ENCODE peak calls at places on chromosomes 5 and 9, in five cellular contexts. I is sigmoid colon, W is left lung, X is HCT116, G is psoas muscle. H is an unnamed sample. For H3K4me1, the result is how much of the 10 kb centered on the place peaks cover.

GRCh38 chr5:169637085-169637855 is at the start of gene DOCK2:
- DNase-seq in I (peak), W (peak), X (no peak), G (peak), H (peak)

GRCh38 chr9:123654647-123655637 is 275.0 kb downstream of the DENND1A start:
- DNase-seq in I (no peak), W (no peak), X (no peak), G (no peak), H (no peak)

GRCh38 chr9:134366223-134367031 is 40.2 kb downstream of the RXRA start:
- DNase-seq in I (peak), W (peak), X (no peak), G (peak), H (no peak)

GRCh38 chr9:110334183-110334582 is 3.5 kb downstream of the TXNDC8 start:
- DNase-seq in I (no peak), W (no peak), X (no peak), G (no peak), H (no peak)

GRCh38 chr9:92142329-92142728 is 27.1 kb upstream of the SPTLC1 start:
- DNase-seq in I (no peak), W (no peak), X (no peak), G (no peak), H (no peak)

GRCh38 chr5:146475190-146475801 is 28.2 kb downstream of the TCERG1 start:
- DNase-seq in I (no peak), W (no peak), X (no peak), G (no peak), H (no peak)

GRCh38 chr9:113446323-113446740 is 17.2 kb upstream of the RGS3 start:
- DNase-seq in I (no peak), W (no peak), X (peak), G (no peak), H (no peak)

GRCh38 chr5:175418252-175418651 is 25.7 kb downstream of the DRD1 start:
- DNase-seq in I (no peak), W (no peak), X (peak), G (no peak), H (no peak)

GRCh38 chr9:100419166-100419565 is 7.8 kb upstream of the MSANTD3 start:
- DNase-seq in I (no peak), W (no peak), X (no peak), G (no peak), H (no peak)

GRCh38 chr5:36590513-36591286 is 15.7 kb upstream of the SLC1A3 start:
- DNase-seq in I (no peak), W (no peak), X (no peak), G (no peak), H (no peak)

GRCh38 chr9:38233343-38233742 is 159.2 kb upstream of the ALDH1B1 start:
- DNase-seq in I (no peak), W (no peak), X (no peak), G (no peak), H (no peak)

GRCh38 chr9:131841765-131842318 is 102.0 kb upstream of the RAPGEF1 start:
- DNase-seq in I (no peak), W (no peak), X (no peak), G (no peak), H (no peak)

GRCh38 chr5:81856948-81857928 is 106.3 kb upstream of the SSBP2 start:
- DNase-seq in I (peak), W (peak), X (no peak), G (peak), H (no peak)

GRCh38 chr5:61200582-61201155 is 38.4 kb upstream of the SMIM15 start:
- DNase-seq in I (no peak), W (peak), X (no peak), G (no peak), H (no peak)

GRCh38 chr5:10977011-10977410 is 216.0 kb upstream of the DAP start:
- DNase-seq in I (no peak), W (no peak), X (no peak), G (no peak), H (no peak)

GRCh38 chr9:75088646-75089368 is 493 bp downstream of the OSTF1 start:
- DNase-seq in I (peak), W (peak), X (no peak), G (peak), H (peak)

GRCh38 chr5:171823269-171823668 is 37.7 kb downstream of the SMIM23 start:
- DNase-seq in I (no peak), W (no peak), X (no peak), G (no peak), H (no peak)

DNA sequence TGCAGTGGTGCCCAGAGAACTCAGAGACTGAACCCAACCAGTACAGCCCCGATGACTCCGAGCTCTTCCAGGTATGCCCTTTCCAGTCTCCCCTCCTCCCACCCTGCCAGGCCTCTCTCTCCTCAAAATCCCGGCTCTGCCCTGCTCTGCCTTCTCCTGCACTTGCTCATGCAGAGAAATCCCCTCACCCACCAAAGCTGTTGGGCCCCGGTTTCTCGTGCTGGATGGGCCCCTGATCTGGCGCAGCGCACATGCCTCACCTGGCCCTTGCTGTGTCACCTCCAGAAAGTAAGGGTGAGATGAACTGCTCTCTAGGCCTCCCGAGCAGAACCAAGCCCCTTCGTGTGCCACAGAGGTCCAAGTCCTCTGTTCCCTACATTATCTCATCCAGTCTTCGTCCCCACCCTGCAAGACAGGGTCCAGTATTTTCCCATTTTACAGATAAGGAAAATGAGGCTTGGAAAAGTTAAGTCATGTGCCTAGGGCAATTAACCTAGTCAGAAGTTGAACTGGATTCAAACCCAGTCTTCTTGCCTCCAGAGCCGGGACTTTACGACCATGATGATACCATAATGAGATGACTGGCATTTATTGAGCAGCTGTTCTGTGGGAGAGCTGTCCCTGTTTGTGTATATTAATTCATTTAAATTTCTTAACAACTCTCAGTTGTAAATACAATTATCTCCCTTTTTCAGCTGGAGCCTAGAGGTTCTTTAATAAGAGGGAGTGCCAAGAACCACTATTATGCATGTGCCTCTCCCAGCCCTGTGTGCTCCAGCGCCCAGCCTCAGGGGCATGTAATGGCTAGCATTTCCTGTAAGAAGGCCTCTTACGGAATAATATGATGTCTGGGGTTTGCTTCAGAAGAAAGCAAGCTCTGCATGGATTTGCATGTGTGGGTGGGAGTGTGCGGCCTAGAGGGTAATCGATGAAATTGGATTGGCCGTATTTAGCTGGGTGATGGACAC is 90.7 kb downstream of the PPARGC1B start:
- DNase-seq in I (no peak), W (no peak), X (no peak), G (no peak), H (no peak)
- H3K4me1 ChIP-seq in I (under half), W (under half), X (under half), G (half or more), H (under half)

GRCh38 chr5:112917453-112918005 is 4.5 kb downstream of the REEP5 start:
- DNase-seq in I (no peak), W (no peak), X (no peak), G (no peak), H (no peak)
- TF ChIP-seq CTCF in I (no peak), W (no peak), X (peak), G (no peak), H (no peak)

DNA sequence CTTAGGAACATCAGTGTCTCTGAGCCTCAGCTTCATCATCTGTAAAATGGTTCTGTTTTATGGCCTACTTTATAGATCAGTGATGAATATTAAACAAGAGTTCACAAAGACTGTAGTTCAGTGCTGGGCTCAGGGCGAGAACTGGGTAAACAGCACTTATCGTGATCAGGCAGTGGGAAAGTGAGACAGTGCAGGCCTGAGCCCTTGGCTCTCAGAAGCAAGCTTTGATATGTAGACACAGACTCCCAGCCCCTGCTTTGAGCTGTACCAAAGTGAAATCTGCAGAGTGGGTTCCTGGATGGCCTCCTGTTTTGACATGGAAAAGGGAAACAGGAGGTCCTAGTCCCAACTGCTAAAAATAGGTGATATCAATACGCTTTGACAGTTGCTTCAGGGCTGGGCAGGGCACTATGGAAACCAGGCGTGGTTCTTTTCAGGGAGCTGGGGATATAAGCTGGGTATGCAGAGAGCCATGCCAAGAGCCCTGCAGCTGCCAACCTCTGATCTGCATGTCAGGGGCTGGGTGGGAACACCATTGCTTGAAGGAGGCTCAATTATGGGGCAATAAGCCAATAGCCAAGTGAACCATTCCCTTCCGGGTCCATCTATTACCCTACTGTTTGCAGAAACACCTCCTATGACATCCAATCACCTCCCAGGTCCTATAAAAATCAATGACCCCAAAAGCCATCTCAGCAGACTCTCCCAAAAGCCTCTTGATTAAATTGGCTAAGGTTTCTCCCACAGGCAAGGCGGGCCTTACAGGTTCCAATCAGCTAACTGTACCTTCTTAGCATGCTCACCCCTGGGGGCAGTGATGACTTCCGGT is 45.9 kb downstream of the EPB41L4B start:
- DNase-seq in I (no peak), W (no peak), X (no peak), G (no peak), H (no peak)
- H3K4me1 ChIP-seq in I (under half), W (under half), X (under half), G (under half), H (under half)

DNA sequence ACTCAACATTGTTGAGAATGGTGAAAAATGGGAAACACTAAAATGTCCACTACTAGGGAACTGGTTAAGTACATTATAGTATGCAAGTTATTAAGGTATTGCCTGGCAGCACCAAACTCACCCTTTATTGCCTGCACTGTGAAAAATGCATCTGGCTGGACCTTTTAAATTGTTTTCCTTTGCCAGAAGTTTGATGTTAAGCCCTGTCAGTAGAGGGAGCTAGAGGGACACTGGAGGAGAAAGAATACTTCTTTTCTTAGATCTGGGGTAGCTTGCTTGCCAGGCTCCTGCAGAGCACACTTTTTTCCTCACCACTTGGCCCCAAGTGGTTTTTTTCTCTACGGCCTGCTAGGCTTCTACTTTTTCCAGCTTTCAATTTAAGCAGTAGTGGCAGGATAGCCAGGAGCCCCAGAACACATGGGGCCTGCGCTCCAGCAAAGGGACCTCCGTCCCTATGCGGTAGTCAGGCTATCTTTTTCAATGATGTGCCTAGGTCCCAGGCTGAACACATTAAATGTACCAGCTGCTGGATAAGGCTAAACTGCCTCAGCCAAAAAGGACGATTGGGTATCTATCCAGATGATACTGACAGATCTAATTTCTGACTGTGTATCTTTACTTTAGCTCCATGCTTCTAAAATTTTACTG is 8.0 kb upstream of the HABP4 start:
- DNase-seq in I (no peak), W (no peak), X (no peak), G (no peak), H (no peak)
- TF ChIP-seq CTCF in I (peak), W (peak), X (peak), G (peak), H (no peak)

DNA sequence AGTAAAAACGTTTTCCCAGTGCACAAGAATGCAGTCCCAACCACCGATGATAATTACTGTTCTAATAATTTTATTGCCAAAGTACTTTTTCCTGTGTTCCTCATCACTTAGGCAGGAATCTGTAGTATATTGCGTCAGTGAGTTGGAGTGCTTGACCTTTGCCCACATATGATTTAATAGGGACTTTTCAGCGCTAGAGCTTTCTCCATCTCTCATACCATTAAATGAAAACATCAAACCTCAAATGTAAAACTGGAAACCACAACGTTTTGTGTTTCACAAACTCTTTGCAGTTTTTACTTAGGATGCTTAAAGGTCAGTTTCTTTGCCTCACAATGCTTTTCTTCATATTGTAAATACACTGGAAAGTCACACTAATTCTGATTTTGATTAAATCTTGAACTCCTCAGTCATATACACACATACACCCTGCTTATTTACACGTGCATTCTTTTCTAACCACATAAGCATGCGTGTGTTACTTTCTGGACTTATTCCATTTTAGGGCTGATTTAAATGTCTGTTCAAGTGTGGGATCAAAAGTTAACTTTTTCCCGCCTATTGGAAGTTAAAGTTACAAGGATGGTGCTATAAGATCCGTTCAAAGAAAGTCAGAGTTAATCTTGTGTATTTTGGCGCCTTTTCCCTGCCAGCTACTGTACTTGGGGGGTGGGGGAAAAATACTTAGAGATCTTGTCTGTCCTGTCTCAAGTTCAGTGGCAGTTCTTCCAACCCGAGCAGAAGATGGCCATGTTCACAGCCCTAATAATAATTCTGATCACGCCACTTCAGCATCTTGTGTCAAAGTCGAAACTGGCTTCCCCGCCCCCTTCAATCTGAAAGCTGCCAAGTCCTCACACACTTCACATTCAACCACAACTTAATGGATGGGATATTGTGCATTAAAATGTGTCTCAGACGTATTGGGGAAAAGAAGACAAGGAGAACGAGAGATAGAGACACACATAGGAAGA is 6.6 kb upstream of the NFIB start:
- DNase-seq in I (no peak), W (no peak), X (no peak), G (no peak), H (no peak)
- H3K4me1 ChIP-seq in I (under half), W (half or more), X (under half), G (half or more), H (under half)

GRCh38 chr9:34254966-34255825 is 73.9 kb downstream of the KIF24 start:
- DNase-seq in I (peak), W (no peak), X (no peak), G (peak), H (no peak)

GRCh38 chr9:34254141-34254913 is 74.7 kb downstream of the KIF24 start:
- DNase-seq in I (peak), W (no peak), X (peak), G (peak), H (no peak)

GRCh38 chr9:34253460-34253837 is 74.6 kb downstream of the UBAP1 start:
- DNase-seq in I (peak), W (no peak), X (no peak), G (no peak), H (no peak)

GRCh38 chr9:34256987-34257585 is 72.0 kb downstream of the KIF24 start:
- DNase-seq in I (no peak), W (no peak), X (no peak), G (peak), H (peak)

GRCh38 chr9:34256104-34256503 is 73.0 kb downstream of the KIF24 start:
- DNase-seq in I (no peak), W (no peak), X (no peak), G (peak), H (no peak)
- TF ChIP-seq CTCF in I (no peak), W (no peak), X (peak), G (peak), H (no peak)

GRCh38 chr5:135095871-135096270 is 61.8 kb upstream of the PITX1 start:
- DNase-seq in I (peak), W (no peak), X (no peak), G (peak), H (no peak)
- H3K4me1 ChIP-seq in I (under half), W (under half), X (under half), G (under half), H (under half)

DNA sequence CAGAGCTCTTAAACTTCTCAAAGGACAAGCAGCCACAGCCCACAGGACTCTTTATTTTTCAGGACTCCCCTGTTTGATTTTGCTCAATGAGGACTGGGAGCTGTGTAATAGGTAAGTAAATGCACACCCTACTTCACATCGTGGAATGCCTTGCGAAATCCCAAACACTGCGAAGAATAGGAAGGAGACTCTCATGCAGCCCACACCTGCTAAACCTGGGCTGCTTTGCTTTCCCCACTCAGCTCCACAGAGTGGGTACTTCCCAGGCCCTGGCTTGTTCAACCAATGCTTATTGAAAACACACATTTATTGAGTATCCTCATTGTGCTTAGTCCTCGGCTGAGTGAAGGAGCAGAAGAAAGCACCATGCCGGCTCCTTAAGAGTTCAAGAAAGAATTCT is 103.3 kb upstream of the FSTL4 start:
- DNase-seq in I (no peak), W (no peak), X (no peak), G (no peak), H (no peak)
- TF ChIP-seq CTCF in I (no peak), W (no peak), X (no peak), G (no peak), H (no peak)

DNA sequence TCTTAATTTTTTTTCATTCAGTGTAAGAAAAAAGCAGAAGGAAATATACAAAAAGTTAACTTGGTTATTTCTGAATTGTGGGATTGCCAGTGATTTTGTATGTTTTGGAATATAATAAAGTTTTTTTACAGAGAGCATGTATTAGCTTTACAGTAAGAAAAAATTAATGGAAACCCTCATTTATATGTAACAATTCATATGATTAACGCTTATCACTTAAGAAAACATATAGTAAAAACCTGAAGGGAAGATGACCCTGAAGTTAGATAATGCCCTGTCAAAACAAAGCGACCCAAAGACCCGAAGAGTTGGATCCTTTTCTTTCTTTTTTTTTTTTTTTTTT is 52.4 kb downstream of the EHMT1 start:
- DNase-seq in I (no peak), W (no peak), X (no peak), G (no peak), H (no peak)
- H3K4me1 ChIP-seq in I (under half), W (under half), X (under half), G (under half), H (under half)

H was measured in CD8-positive, alpha-beta T cell.